ENCODE peak calls at places on chromosomes 11 and 22, in eight cellular contexts. U, E, V, F, O, G, B and Y are unnamed samples.

GRCh38 chr11:2701898-2702434 is 2.2 kb upstream of the KCNQ1OT1 start:
- DNase-seq in U (no peak), E (no peak), V (no peak), F (no peak), O (no peak), G (no peak), B (no peak), Y (no peak)

GRCh38 chr11:68257477-68258362 is 14.1 kb downstream of the C11orf24 start:
- DNase-seq in U (peak; percentile 99), E (peak; percentile 93), V (peak; percentile 95), F (peak; percentile 98), O (peak; percentile 80), G (peak; percentile 98), B (peak; percentile 99), Y (peak; percentile 72)

GRCh38 chr11:134510171-134510570 is 98.1 kb upstream of the B3GAT1 start:
- DNase-seq in U (no peak), E (no peak), V (no peak), F (peak; percentile 41), O (no peak), G (no peak), B (no peak), Y (no peak)

GRCh38 chr11:31761636-31762035 is 49.5 kb downstream of the PAX6 start:
- DNase-seq in U (no peak), E (no peak), V (no peak), F (no peak), O (no peak), G (no peak), B (no peak), Y (no peak)

GRCh38 chr11:43963221-43963620 is 20.8 kb downstream of the C11orf96 start:
- DNase-seq in U (peak; percentile 45), E (no peak), V (no peak), F (no peak), O (no peak), G (no peak), B (no peak), Y (no peak)

GRCh38 chr22:33806191-33806590 is 114.1 kb downstream of the LARGE1 start:
- DNase-seq in U (no peak), E (peak; percentile 67), V (no peak), F (no peak), O (no peak), G (no peak), B (no peak), Y (no peak)

GRCh38 chr11:83864412-83865057 is 578.4 kb upstream of the CCDC90B start:
- DNase-seq in U (no peak), E (no peak), V (no peak), F (no peak), O (no peak), G (no peak), B (no peak), Y (no peak)

GRCh38 chr11:69447786-69448185 is 33.7 kb upstream of the LINC01488 start:
- DNase-seq in U (no peak), E (no peak), V (no peak), F (peak; percentile 91), O (no peak), G (no peak), B (no peak), Y (peak; percentile 47)

GRCh38 chr11:69114811-69115523 is 40.8 kb upstream of the SMIM38 start:
- DNase-seq in U (no peak), E (no peak), V (no peak), F (peak; percentile 54), O (no peak), G (no peak), B (no peak), Y (no peak)

GRCh38 chr11:72353861-72354260 is 80.5 kb downstream of the CLPB start:
- DNase-seq in U (no peak), E (peak; percentile 32), V (peak; percentile 29), F (no peak), O (no peak), G (no peak), B (no peak), Y (peak; percentile 18)
- TF ChIP-seq CTCF in U (no peak), E (peak; percentile 31), V (peak; percentile 29), F (no peak), O (peak; percentile 17), G (no peak), B (no peak), Y (peak; percentile 18)

GRCh38 chr11:58626915-58627483 is 4.5 kb downstream of the CNTF start:
- DNase-seq in U (no peak), E (no peak), V (peak; percentile 23), F (no peak), O (no peak), G (no peak), B (no peak), Y (no peak)

GRCh38 chr11:58632510-58632909 is 10.0 kb downstream of the CNTF start:
- DNase-seq in U (no peak), E (no peak), V (no peak), F (no peak), O (no peak), G (no peak), B (no peak), Y (no peak)

GRCh38 chr11:58631378-58631777 is 8.9 kb downstream of the CNTF start:
- DNase-seq in U (no peak), E (no peak), V (no peak), F (no peak), O (no peak), G (no peak), B (no peak), Y (no peak)

GRCh38 chr11:58628446-58628845 is 6.0 kb downstream of the CNTF start:
- DNase-seq in U (no peak), E (no peak), V (no peak), F (no peak), O (no peak), G (no peak), B (peak; percentile 71), Y (no peak)

DNA sequence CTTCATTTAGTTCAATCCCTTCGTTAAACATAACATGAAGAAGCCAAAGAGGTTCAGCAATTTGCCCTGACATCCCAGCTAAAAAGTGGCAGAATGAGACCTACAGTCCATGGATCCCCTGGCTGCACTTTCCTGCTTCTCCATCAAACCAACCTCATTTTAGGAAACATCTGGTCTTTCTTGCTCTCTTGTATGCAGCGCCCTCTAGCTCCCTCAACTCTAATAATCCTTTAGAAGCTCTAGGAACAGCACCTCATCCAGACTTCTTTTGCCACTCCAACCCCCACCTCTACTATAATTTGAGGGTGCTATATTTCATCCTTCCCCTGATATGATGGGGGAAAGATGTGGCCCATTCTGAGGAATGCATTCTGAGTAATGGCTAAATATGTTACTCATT is 7.4 kb downstream of the CNTF start:
- DNase-seq in U (no peak), E (peak; percentile 73), V (peak; percentile 80), F (no peak), O (peak; percentile 39), G (no peak), B (peak; percentile 51), Y (peak; percentile 38)
- TF ChIP-seq CTCF in U (no peak), E (peak; percentile 75), V (peak; percentile 68), F (peak; percentile 44), O (peak; percentile 77), G (peak; percentile 37), B (peak; percentile 57), Y (peak; percentile 67)

DNA sequence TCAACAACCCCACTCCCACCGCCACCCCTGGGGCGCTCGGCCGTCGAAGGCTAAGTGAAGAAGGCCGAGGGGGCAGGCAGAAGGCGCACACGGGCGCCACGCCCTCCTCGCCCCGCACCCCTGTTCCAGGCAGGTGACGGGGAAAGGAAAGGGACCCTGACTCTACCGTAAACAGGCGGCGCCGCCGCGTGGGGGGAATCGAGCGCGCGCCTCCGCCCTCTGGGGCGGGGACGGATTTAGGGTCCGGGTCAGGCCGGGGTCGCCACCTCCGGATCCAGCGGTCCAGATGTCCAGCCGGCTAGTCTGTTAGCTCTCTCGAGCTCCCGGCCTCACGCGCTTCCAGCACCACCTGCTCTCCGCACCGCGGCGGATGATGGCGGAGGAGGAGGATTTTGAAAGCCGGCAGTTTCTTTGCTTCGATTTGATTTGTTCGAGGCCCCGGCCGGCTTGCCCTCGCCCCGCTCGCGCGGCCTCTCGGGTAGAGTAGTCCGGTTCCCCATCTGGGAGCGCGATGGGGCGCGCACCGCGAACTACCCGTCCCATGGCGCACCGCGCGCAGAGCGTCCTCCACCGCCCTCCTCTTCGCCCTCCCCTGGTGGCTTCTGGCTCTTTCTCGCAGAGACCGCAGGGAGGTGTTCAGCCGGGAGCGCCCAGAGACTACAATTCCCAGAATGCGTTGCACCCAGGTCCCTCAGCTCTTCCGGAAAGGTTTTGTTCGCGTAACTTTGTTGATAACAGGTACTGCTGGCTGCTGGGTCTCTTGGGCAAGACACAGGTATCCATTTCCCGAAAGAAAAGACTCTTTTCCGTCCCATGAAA is at the start of gene RANGAP1:
- DNase-seq in U (peak; percentile 99), E (peak; percentile 98), V (peak; percentile 98), F (peak; percentile 99), O (peak; percentile 95), G (peak; percentile 96), B (peak; percentile 98), Y (peak; percentile 98)
- TF ChIP-seq CTCF in U (no peak), E (peak; percentile 32), V (peak; percentile 19), F (no peak), O (peak; percentile 10), G (no peak), B (peak; percentile 20), Y (peak; percentile 23)

GRCh38 chr22:40055143-40055926 is 60.6 kb downstream of the FAM83F start:
- DNase-seq in U (no peak), E (no peak), V (no peak), F (no peak), O (no peak), G (no peak), B (no peak), Y (peak; percentile 59)
- TF ChIP-seq CTCF in U (no peak), E (no peak), V (no peak), F (no peak), O (no peak), G (no peak), B (no peak), Y (no peak)

GRCh38 chr22:28950567-28951411 is 67.4 kb downstream of the ZNRF3 start:
- DNase-seq in U (peak; percentile 29), E (no peak), V (no peak), F (no peak), O (no peak), G (no peak), B (no peak), Y (no peak)
- TF ChIP-seq CTCF in U (no peak), E (peak; percentile 17), V (no peak), F (no peak), O (no peak), G (peak; percentile 9), B (peak; percentile 9), Y (no peak)